ENCODE peak calls at places on chromosomes 16 and 17, in five cellular contexts. F is hippocampal formation, T is SHP77, N is ELF-1, E is heart right ventricle. A is an unnamed sample.

GRCh38 chr16:2250652-2251280 is 621 bp downstream of the ECI1 start:
- DNase-seq in T (no peak), N (peak), E (no peak), F (no peak), A (no peak)

GRCh38 chr17:28950017-28950751 is 1.1 kb downstream of the PHF12 start:
- DNase-seq in T (no peak), N (peak), F (no peak), E (peak), A (peak)

GRCh38 chr17:36507266-36507665 is 20.8 kb downstream of the ZNHIT3 start:
- DNase-seq in T (no peak), E (no peak), N (no peak), F (no peak), A (no peak)

GRCh38 chr17:38705803-38706624 is 941 bp downstream of the MLLT6 start:
- DNase-seq in E (peak), N (peak), F (peak), T (peak), A (no peak)

GRCh38 chr16:72380283-72380682 is 208.3 kb upstream of the PMFBP1 start:
- DNase-seq in T (no peak), F (no peak), E (no peak), N (no peak), A (no peak)

GRCh38 chr16:56354746-56355145 is 70.6 kb downstream of the AMFR start:
- DNase-seq in T (no peak), N (no peak), F (no peak), E (no peak), A (no peak)

GRCh38 chr17:77424585-77425344 is 284.0 kb downstream of the SEC14L1 start:
- DNase-seq in T (no peak), E (peak), N (peak), F (peak), A (no peak)

GRCh38 chr16:27947696-27948095 is 115.8 kb downstream of the GSG1L start:
- DNase-seq in N (no peak), E (no peak), F (no peak), T (no peak), A (no peak)

GRCh38 chr16:68389006-68389405 is 59.3 kb downstream of the SMPD3 start:
- DNase-seq in E (no peak), N (peak), T (no peak), F (no peak), A (no peak)

GRCh38 chr17:32536736-32537646 is 50.2 kb downstream of the CDK5R1 start:
- DNase-seq in T (no peak), F (no peak), N (no peak), E (no peak), A (no peak)

GRCh38 chr16:50244140-50244503 is 22.2 kb upstream of the ADCY7 start:
- DNase-seq in T (no peak), F (no peak), E (no peak), N (no peak), A (no peak)

GRCh38 chr17:5513610-5514009 is 27.2 kb downstream of the MIS12 start:
- DNase-seq in N (no peak), T (no peak), F (no peak), E (no peak), A (no peak)

GRCh38 chr17:47810200-47810821 is 11.3 kb downstream of the OSBPL7 start:
- DNase-seq in N (peak), E (no peak), F (no peak), T (no peak), A (no peak)

GRCh38 chr17:65047939-65048338 is 8.6 kb downstream of the GNA13 start:
- DNase-seq in T (no peak), E (no peak), F (no peak), N (no peak), A (no peak)

GRCh38 chr17:46876353-46876887 is 25.0 kb downstream of the WNT9B start:
- DNase-seq in T (peak), E (no peak), N (peak), F (no peak), A (no peak)

GRCh38 chr17:79174905-79175856 is 100.6 kb downstream of the ENGASE start:
- DNase-seq in T (no peak), E (no peak), F (no peak), N (no peak), A (no peak)

GRCh38 chr17:78038748-78039288 is 80.3 kb downstream of the TNRC6C start:
- DNase-seq in E (no peak), N (no peak), T (peak), F (no peak), A (no peak)

GRCh38 chr16:8374586-8374985 is 215.7 kb downstream of the TMEM114 start:
- DNase-seq in N (no peak), F (no peak), T (no peak), E (no peak), A (no peak)

GRCh38 chr17:77591231-77591785 is 367.2 kb upstream of the TNRC6C start:
- DNase-seq in N (peak), T (no peak), F (no peak), E (no peak), A (no peak)

GRCh38 chr16:58511933-58512815 is 3.1 kb upstream of the SETD6 start:
- DNase-seq in N (peak), E (peak), F (peak), T (peak), A (peak)

GRCh38 chr16:11757671-11758545 is 15.3 kb upstream of the TXNDC11 start:
- DNase-seq in E (no peak), N (no peak), T (no peak), F (no peak), A (no peak)

GRCh38 chr16:27474041-27474440 is 72.1 kb downstream of the IL21R start:
- DNase-seq in F (no peak), N (no peak), E (no peak), T (no peak), A (no peak)